ENCODE peak calls at places on chromosome 20, in six cellular contexts. Q is A549; J is epithelial cell of esophagus; Z is WTC11; A is activated CD8-positive, alpha-beta T cell treated with anti-CD3 and anti-CD28 coated beads for 36 hours; D is GM13977. R is an unnamed sample.

GRCh38 chr20:32385541-32385940 is 27.4 kb downstream of the ASXL1 start:
- DNase-seq in D (no peak), Z (no peak), J (no peak), A (no peak), Q (no peak), R (no peak)

GRCh38 chr20:39800111-39800510 is 838.0 kb downstream of the DHX35 start:
- DNase-seq in Q (peak), D (peak), J (peak), Z (no peak), A (no peak), R (no peak)

GRCh38 chr20:47825011-47825762 is 39.9 kb upstream of the SULF2 start:
- DNase-seq in Q (no peak), D (no peak), A (no peak), J (no peak), Z (no peak), R (no peak)

GRCh38 chr20:39986231-39986904 is 702.7 kb downstream of the MAFB start:
- DNase-seq in D (no peak), A (no peak), Q (peak), Z (peak), J (peak), R (peak)

GRCh38 chr20:59948828-59949720 is 8.9 kb downstream of the FAM217B start:
- DNase-seq in A (peak), D (no peak), Z (no peak), Q (peak), J (peak), R (no peak)

GRCh38 chr20:55174635-55175034 is 699.2 kb downstream of the DOK5 start:
- DNase-seq in Q (no peak), A (no peak), J (peak), Z (no peak), D (no peak), R (no peak)

GRCh38 chr20:43700627-43701026 is 26.2 kb downstream of the GTSF1L start:
- DNase-seq in Z (no peak), J (no peak), Q (no peak), D (no peak), A (no peak), R (no peak)

GRCh38 chr20:56001106-56001785 is 4.1 kb downstream of the CBLN4 start:
- DNase-seq in J (no peak), D (no peak), Z (no peak), Q (no peak), A (no peak), R (no peak)

GRCh38 chr20:43458422-43458924 is 777 bp downstream of the SRSF6 start:
- DNase-seq in D (no peak), Q (no peak), Z (no peak), A (no peak), J (no peak), R (peak)

GRCh38 chr20:59776626-59777320 is 156.7 kb downstream of the SYCP2 start:
- DNase-seq in J (no peak), A (no peak), D (no peak), Q (no peak), Z (no peak), R (no peak)

GRCh38 chr20:458766-459165 is 3.6 kb downstream of the TBC1D20 start:
- DNase-seq in D (no peak), A (no peak), Z (no peak), Q (no peak), J (no peak), R (no peak)

GRCh38 chr20:23626040-23626620 is 11.6 kb downstream of the CST3 start:
- DNase-seq in J (peak), D (no peak), Z (no peak), A (no peak), Q (peak), R (no peak)

GRCh38 chr20:34062651-34063482 is 49.2 kb downstream of the EIF2S2 start:
- DNase-seq in J (peak), Z (no peak), A (peak), D (no peak), Q (no peak), R (no peak)

GRCh38 chr20:12464036-12464435 is 544.7 kb upstream of the SPTLC3 start:
- DNase-seq in Z (no peak), A (no peak), D (no peak), J (no peak), Q (no peak), R (no peak)

GRCh38 chr20:2136275-2136674 is 34.6 kb downstream of the STK35 start:
- DNase-seq in Z (no peak), Q (no peak), A (no peak), J (no peak), D (no peak), R (no peak)

GRCh38 chr20:50100552-50100951 is 12.4 kb downstream of the UBE2V1 start:
- DNase-seq in J (no peak), D (no peak), A (no peak), Q (no peak), Z (no peak), R (no peak)

GRCh38 chr20:32634041-32634805 is 39.5 kb downstream of the C20orf203 start:
- DNase-seq in A (no peak), Q (no peak), Z (no peak), J (no peak), D (no peak), R (no peak)

GRCh38 chr20:10846831-10847230 is 173.0 kb upstream of the JAG1 start:
- DNase-seq in J (no peak), Z (no peak), D (no peak), A (no peak), Q (no peak), R (no peak)

GRCh38 chr20:11054266-11055025 is 380.6 kb upstream of the JAG1 start:
- DNase-seq in D (no peak), J (no peak), Z (no peak), A (no peak), Q (peak), R (no peak)

GRCh38 chr20:58688838-58689237 is 3.8 kb upstream of the NPEPL1 start:
- DNase-seq in Z (no peak), D (no peak), Q (no peak), A (no peak), J (no peak), R (no peak)

GRCh38 chr20:43563429-43563828 is 4.6 kb downstream of the SGK2 start:
- DNase-seq in J (no peak), A (no peak), Q (peak), Z (no peak), D (peak), R (no peak)

GRCh38 chr20:58228484-58229197 is at the start of gene ANKRD60:
- DNase-seq in A (peak), J (peak), Z (peak), D (peak), Q (no peak), R (no peak)

GRCh38 chr20:44615876-44616603 is 33.7 kb downstream of the PKIG start:
- DNase-seq in J (no peak), Q (no peak), D (no peak), A (peak), Z (no peak), R (no peak)

GRCh38 chr20:48772183-48772976 is 55.4 kb downstream of the PREX1 start:
- DNase-seq in J (no peak), Q (no peak), A (no peak), D (no peak), Z (no peak), R (peak)

GRCh38 chr20:9112541-9113515 is 43.9 kb downstream of the PLCB4 start:
- DNase-seq in J (peak), A (no peak), Q (no peak), D (no peak), Z (no peak), R (no peak)

DNA sequence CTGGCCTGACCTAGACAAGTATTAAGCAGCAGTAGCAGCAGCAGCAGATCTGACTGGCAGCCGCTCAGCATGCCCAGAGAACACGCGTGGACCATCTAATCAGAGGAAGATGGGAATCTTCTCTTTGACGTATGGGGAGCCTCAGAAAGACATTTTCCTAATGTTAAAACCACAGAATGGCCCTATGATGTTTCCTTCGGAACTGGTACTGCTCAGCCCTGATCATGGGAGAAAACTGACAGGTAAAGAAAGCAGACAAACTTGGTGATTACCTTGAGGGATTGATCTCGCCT is 6.2 kb downstream of the PSMA7 start:
- DNase-seq in Z (no peak), Q (no peak), J (no peak), D (no peak), A (no peak), R (no peak)
- TF ChIP-seq CTCF in Z (no peak), Q (no peak), J (no peak), D (no peak), A (peak), R (no peak)

DNA sequence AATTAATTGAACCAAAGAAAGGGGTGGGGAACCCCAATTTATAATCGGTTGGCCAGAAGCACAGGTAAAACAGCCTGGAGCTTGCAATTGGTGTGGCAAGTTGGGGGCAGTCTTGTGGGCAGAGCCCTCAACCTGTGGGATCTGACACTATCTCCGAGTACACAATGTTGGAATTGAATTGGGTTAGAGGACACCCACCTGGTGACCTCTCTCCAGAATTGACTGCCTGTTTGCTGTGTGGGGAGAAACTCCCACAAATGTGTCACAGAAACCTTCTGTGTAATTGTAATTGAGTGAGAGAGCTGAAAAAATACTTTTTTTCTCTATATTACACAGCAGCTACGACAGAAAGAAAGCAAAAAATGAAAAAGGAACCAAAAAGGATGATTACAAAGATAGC is 53.0 kb upstream of the FAM83C start:
- DNase-seq in Q (no peak), J (no peak), D (no peak), A (no peak), Z (no peak), R (no peak)
- TF ChIP-seq CTCF in Q (no peak), J (no peak), D (no peak), A (no peak), Z (no peak), R (no peak)

GRCh38 chr20:38548356-38549083 is 32.5 kb upstream of the ADIG start:
- DNase-seq in Q (no peak), Z (no peak), J (no peak), A (no peak), D (no peak), R (no peak)

GRCh38 chr20:38545771-38546170 is 35.2 kb upstream of the ADIG start:
- DNase-seq in J (no peak), D (no peak), Z (no peak), A (no peak), Q (no peak), R (no peak)

GRCh38 chr20:38547288-38547825 is 33.6 kb upstream of the ADIG start:
- DNase-seq in Q (no peak), D (no peak), A (no peak), J (no peak), Z (no peak), R (no peak)

GRCh38 chr20:38551056-38551626 is 29.9 kb upstream of the ADIG start:
- DNase-seq in J (no peak), Z (no peak), Q (no peak), D (no peak), A (no peak), R (no peak)

GRCh38 chr20:38550274-38550673 is 30.7 kb upstream of the ADIG start:
- DNase-seq in Z (no peak), A (peak), D (no peak), Q (no peak), J (no peak), R (no peak)
- TF ChIP-seq CTCF in Z (no peak), A (peak), D (peak), Q (no peak), J (no peak), R (no peak)

DNA sequence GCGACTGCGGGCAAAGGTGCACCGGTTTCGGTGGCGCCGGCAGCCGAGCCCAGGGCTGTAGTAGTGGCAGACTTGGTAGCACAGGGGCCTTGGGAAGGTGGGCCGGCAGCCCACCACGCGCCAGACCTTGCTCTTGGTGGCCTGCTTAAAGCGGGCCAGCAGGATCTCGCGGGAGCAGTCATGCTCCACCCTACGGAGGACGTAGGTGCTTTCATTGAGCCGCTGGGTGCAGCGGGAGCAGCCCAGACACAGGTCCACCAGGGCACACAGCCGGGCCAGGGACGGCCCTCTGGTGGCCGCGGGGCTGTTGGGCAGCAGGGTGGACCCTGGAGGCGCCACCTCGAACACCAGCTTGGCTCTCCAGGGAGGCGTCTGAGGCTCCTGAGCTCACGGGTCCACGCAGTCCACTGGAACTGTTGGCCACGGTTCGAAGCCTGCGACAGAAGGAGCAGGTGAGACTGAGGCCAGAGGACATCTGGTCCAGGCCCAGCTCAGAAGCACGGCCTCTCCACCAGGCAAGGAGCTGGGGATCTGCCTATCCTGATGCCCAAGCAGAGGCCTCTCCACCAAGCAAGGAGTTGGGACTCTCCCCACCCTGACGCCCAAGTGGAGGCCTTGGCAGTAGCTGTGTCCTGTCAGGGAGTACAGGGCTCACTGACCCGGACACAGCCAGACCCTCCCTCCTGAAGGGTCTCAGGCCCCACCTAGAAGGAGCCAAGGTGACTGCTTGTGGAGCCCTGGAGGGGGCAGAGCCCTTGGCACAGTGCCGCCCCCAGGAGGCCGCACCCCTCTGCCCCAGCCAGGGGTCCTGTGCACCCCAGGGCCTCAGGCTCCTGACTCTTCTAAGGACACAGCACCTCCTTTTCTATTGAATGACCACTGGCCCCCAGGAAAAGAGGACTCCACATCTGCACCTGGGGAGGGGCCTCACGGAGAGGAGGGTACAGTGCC is 976 bp downstream of the HELZ2 start:
- DNase-seq in D (no peak), Q (peak), Z (peak), A (no peak), J (no peak), R (no peak)
- TF ChIP-seq CTCF in D (peak), Q (peak), Z (no peak), A (no peak), J (no peak), R (no peak)